ENCODE peak calls at places on chromosomes 7 and 10, in four cellular contexts. W is GM12892, M is T-helper 9 cell, J is stromal cell of bone marrow. D is an unnamed sample.

GRCh38 chr10:33735463-33735862 is 401.0 kb upstream of the NRP1 start:
- DNase-seq in W (no peak), M (no peak), J (peak), D (peak)

GRCh38 chr7:130490888-130491771 is 755 bp upstream of the MEST start:
- DNase-seq in W (no peak), M (no peak), J (no peak), D (no peak)

GRCh38 chr10:124867304-124867703 is 65.7 kb downstream of the ABRAXAS2 start:
- DNase-seq in W (no peak), M (no peak), J (no peak), D (no peak)

GRCh38 chr7:107972986-107973385 is 30.0 kb downstream of the LAMB1 start:
- DNase-seq in W (no peak), M (no peak), J (no peak), D (no peak)

GRCh38 chr7:136502162-136502561 is 366.3 kb upstream of the CHRM2 start:
- DNase-seq in W (no peak), M (no peak), J (no peak), D (no peak)

GRCh38 chr7:132770055-132770454 is 193.8 kb upstream of the PLXNA4 start:
- DNase-seq in W (no peak), M (no peak), J (no peak), D (no peak)

GRCh38 chr7:141354251-141354650 is 197.0 kb upstream of the AGK start:
- DNase-seq in W (no peak), M (no peak), J (peak), D (no peak)

GRCh38 chr10:112713411-112713810 is 236.6 kb upstream of the TCF7L2 start:
- DNase-seq in W (no peak), M (no peak), J (no peak), D (no peak)

GRCh38 chr10:125084191-125085186 is 75.9 kb downstream of the CTBP2 start:
- DNase-seq in W (no peak), M (no peak), J (peak), D (peak)

GRCh38 chr7:33554046-33554445 is 351.3 kb upstream of the BMPER start:
- DNase-seq in W (no peak), M (no peak), J (no peak), D (peak)

GRCh38 chr10:72285972-72286521 is 12.3 kb downstream of the DDIT4 start:
- DNase-seq in W (no peak), M (no peak), J (no peak), D (no peak)

GRCh38 chr10:21161090-21161625 is 264.0 kb upstream of the NEBL start:
- DNase-seq in W (no peak), M (no peak), J (no peak), D (no peak)

GRCh38 chr7:6221340-6222319 is 50.8 kb downstream of the CYTH3 start:
- DNase-seq in W (no peak), M (no peak), J (no peak), D (no peak)

GRCh38 chr10:34078017-34078416 is 737.1 kb downstream of the PARD3 start:
- DNase-seq in W (no peak), M (no peak), J (no peak), D (no peak)

GRCh38 chr10:48518412-48518811 is 86.5 kb downstream of the ARHGAP22 start:
- DNase-seq in W (no peak), M (no peak), J (no peak), D (no peak)

GRCh38 chr10:34297551-34298370 is 517.3 kb downstream of the PARD3 start:
- DNase-seq in W (no peak), M (no peak), J (no peak), D (no peak)

GRCh38 chr7:51949726-51950644 is 633.4 kb upstream of the COBL start:
- DNase-seq in W (no peak), M (no peak), J (no peak), D (no peak)

GRCh38 chr7:100818366-100818765 is 9.0 kb downstream of the EPHB4 start:
- DNase-seq in W (no peak), M (no peak), J (no peak), D (no peak)

GRCh38 chr7:21939136-21939857 is 6.4 kb downstream of the CDCA7L start:
- DNase-seq in W (no peak), M (no peak), J (no peak), D (peak)

GRCh38 chr7:83794834-83795233 is 145.9 kb upstream of the SEMA3E start:
- DNase-seq in W (no peak), M (no peak), J (no peak), D (no peak)

GRCh38 chr10:129770286-129770685 is 193.8 kb downstream of the EBF3 start:
- DNase-seq in W (no peak), M (no peak), J (no peak), D (no peak)

GRCh38 chr7:82156168-82156567 is 287.4 kb downstream of the CACNA2D1 start:
- DNase-seq in W (no peak), M (no peak), J (no peak), D (no peak)

GRCh38 chr10:13681095-13681494 is 94.3 kb downstream of the PRPF18 start:
- DNase-seq in W (no peak), M (no peak), J (no peak), D (no peak)

GRCh38 chr7:149856-150636 is 42.3 kb upstream of the FAM20C start:
- DNase-seq in W (no peak), M (peak), J (no peak), D (no peak)

GRCh38 chr10:60798031-60798430 is 19.8 kb downstream of the CDK1 start:
- DNase-seq in W (no peak), M (no peak), J (peak), D (no peak)

GRCh38 chr7:105354383-105354782 is 34.3 kb downstream of the SRPK2 start:
- DNase-seq in W (no peak), M (no peak), J (no peak), D (no peak)

GRCh38 chr7:26857534-26858228 is 6.7 kb downstream of the SKAP2 start:
- DNase-seq in W (no peak), M (no peak), J (no peak), D (no peak)

GRCh38 chr10:132941640-132942051 is 724 bp downstream of the CFAP46 start:
- DNase-seq in W (no peak), M (no peak), J (no peak), D (no peak)

GRCh38 chr7:117186631-117187030 is 136.2 kb downstream of the WNT2 start:
- DNase-seq in W (no peak), M (no peak), J (peak), D (no peak)

GRCh38 chr10:45555789-45556188 is 116.8 kb downstream of the ZFAND4 start:
- DNase-seq in W (no peak), M (no peak), J (no peak), D (peak)

GRCh38 chr10:25867321-25867720 is 66.7 kb upstream of the MYO3A start:
- DNase-seq in W (no peak), M (no peak), J (no peak), D (no peak)

GRCh38 chr7:8147004-8147403 is 115.0 kb downstream of the ICA1 start:
- DNase-seq in W (no peak), M (no peak), J (no peak), D (no peak)

GRCh38 chr10:103395754-103396066 is 565 bp downstream of the ATP5MK start:
- DNase-seq in W (no peak), M (no peak), J (no peak), D (no peak)

GRCh38 chr10:28676297-28676967 is 889 bp upstream of the BAMBI start:
- DNase-seq in W (no peak), M (peak), J (no peak), D (no peak)

D was measured in GM04503.